ENCODE peak calls at places on chromosomes 5 and 9, in ten cellular contexts. C is lower lobe of right lung; O is heart right ventricle; E is naive thymus-derived CD4-positive, alpha-beta T cell; S is mucosa of descending colon; B is IMR-90; L is ovary; V is CD4-positive, CD25-positive, alpha-beta regulatory T cell; I is prostate gland; Q is Peyer's patch. R is an unnamed sample. For H3K4me1, the result is how much of the 10 kb centered on the place peaks cover.

GRCh38 chr5:52867809-52868208 is 80.1 kb downstream of the ITGA1 start:
- DNase-seq in C (no peak), O (no peak), E (no peak), S (no peak), B (peak), L (no peak), V (no peak), I (no peak), Q (no peak), R (no peak)

GRCh38 chr9:34454571-34455065 is 3.8 kb downstream of the FAM219A start:
- DNase-seq in C (no peak), O (peak), E (no peak), S (no peak), B (peak), L (no peak), V (no peak), I (no peak), Q (no peak), R (no peak)

GRCh38 chr5:16808936-16809815 is 126.9 kb downstream of the MYO10 start:
- DNase-seq in C (no peak), O (no peak), E (no peak), S (no peak), B (no peak), L (no peak), V (no peak), I (no peak), Q (no peak), R (no peak)

GRCh38 chr5:165805756-165806155 is 2300.3 kb downstream of the MAT2B start:
- DNase-seq in C (no peak), O (no peak), E (no peak), S (peak), B (no peak), L (no peak), V (no peak), I (no peak), Q (no peak), R (no peak)

GRCh38 chr5:62385136-62385535 is 18.6 kb downstream of the DIMT1 start:
- DNase-seq in C (no peak), O (no peak), E (no peak), S (no peak), B (no peak), L (no peak), V (no peak), I (no peak), Q (no peak), R (no peak)

GRCh38 chr5:169641253-169641652 is 4.2 kb downstream of the DOCK2 start:
- DNase-seq in C (no peak), O (no peak), E (no peak), S (no peak), B (peak), L (no peak), V (no peak), I (no peak), Q (no peak), R (no peak)

GRCh38 chr9:14511452-14511851 is 181.8 kb downstream of the ZDHHC21 start:
- DNase-seq in C (no peak), O (no peak), E (no peak), S (no peak), B (no peak), L (no peak), V (no peak), I (no peak), Q (no peak), R (no peak)

GRCh38 chr5:135489466-135490244 is 37.5 kb upstream of the TIFAB start:
- DNase-seq in C (no peak), O (no peak), E (no peak), S (no peak), B (no peak), L (no peak), V (no peak), I (no peak), Q (no peak), R (no peak)

GRCh38 chr5:171269717-171270116 is 39.3 kb upstream of the TLX3 start:
- DNase-seq in C (no peak), O (no peak), E (no peak), S (no peak), B (peak), L (no peak), V (no peak), I (no peak), Q (no peak), R (no peak)

GRCh38 chr5:39599721-39600431 is 175.1 kb upstream of the DAB2 start:
- DNase-seq in C (no peak), O (no peak), E (no peak), S (peak), B (peak), L (no peak), V (no peak), I (no peak), Q (no peak), R (no peak)

GRCh38 chr5:42377496-42377895 is 45.7 kb upstream of the GHR start:
- DNase-seq in C (no peak), O (no peak), E (no peak), S (no peak), B (no peak), L (no peak), V (no peak), I (no peak), Q (no peak), R (no peak)

GRCh38 chr5:14557203-14557725 is 24.3 kb upstream of the OTULINL start:
- DNase-seq in C (no peak), O (peak), E (no peak), S (peak), B (no peak), L (no peak), V (no peak), I (no peak), Q (no peak), R (no peak)

GRCh38 chr5:32346869-32347268 is 34.1 kb upstream of the MTMR12 start:
- DNase-seq in C (no peak), O (no peak), E (no peak), S (no peak), B (no peak), L (no peak), V (no peak), I (no peak), Q (no peak), R (no peak)
- H3K4me3 ChIP-seq in C (no peak), O (no peak), E (no peak), S (no peak), B (no peak), L (no peak), V (no peak), I (no peak), Q (no peak), R (no peak)

DNA sequence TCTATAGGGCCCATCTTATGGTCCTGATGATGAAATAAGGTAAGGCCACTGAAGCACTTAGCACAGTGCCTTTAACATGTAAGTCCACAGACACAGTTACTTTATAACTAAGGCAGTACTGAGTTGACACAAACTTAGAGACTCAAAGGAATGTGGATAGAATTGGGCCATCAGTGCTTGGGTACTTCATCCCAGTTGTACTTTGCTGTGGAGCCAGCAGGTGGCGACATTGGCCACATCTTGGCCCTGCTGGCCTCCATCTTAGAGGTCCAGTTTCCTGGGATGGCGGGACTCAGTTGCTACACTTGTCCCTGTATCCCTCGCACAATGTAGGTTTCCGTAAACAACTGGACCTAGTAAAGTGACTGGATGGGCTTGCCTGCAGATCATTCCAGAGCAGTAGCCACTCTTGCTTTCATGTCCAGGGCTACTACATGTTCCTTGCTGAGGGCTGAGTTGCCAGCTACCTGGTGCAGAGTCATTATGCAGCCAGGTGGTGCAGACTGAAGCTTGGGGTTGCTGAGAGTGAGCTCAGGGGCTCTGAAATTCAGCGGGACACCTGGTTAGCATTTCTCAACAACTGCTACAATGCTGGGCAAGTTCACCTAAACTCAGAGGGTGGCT is 10.6 kb downstream of the MTAP start:
- DNase-seq in C (peak), O (peak), E (peak), S (peak), B (peak), L (peak), V (peak), I (peak), Q (peak), R (peak)
- H3K4me1 ChIP-seq in C (under half), O (under half), E (under half), S (under half), B (under half), L (under half), V (under half), I (under half), Q (under half), R (under half)

GRCh38 chr5:141958773-141959172 is 771 bp upstream of the PCDH12 start:
- DNase-seq in C (no peak), O (peak), E (no peak), S (no peak), B (peak), L (no peak), V (no peak), I (no peak), Q (no peak), R (no peak)

GRCh38 chr5:141960018-141960417 is 2.0 kb upstream of the PCDH12 start:
- DNase-seq in C (no peak), O (no peak), E (no peak), S (no peak), B (no peak), L (no peak), V (no peak), I (no peak), Q (no peak), R (no peak)

GRCh38 chr5:141960449-141961323 is 2.7 kb upstream of the PCDH12 start:
- DNase-seq in C (peak), O (peak), E (peak), S (peak), B (peak), L (peak), V (peak), I (peak), Q (peak), R (peak)

GRCh38 chr5:141963706-141964105 is 5.2 kb upstream of the RNF14 start:
- DNase-seq in C (no peak), O (no peak), E (no peak), S (no peak), B (no peak), L (no peak), V (no peak), I (no peak), Q (no peak), R (no peak)

DNA sequence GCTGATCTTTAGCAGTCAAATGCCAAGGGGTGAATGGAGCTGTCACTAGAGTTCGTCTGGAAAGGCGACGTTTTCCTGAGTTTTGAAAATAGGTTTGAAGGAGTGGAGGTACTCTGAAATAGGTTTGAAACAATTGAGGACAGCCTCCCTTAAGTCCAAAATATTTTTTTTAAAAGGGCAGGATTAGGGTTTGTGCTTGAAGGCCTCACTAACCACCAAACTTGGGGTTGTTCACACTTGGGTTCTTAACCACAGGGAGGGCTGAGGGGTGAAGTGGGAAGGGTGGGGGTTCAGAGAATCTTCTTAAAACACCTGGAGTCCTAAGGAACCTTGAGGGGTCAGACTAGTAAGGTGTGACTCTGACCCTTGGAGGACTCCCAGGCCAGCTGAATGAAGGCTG is 3.5 kb upstream of the PCDH12 start:
- DNase-seq in C (no peak), O (no peak), E (no peak), S (no peak), B (no peak), L (no peak), V (no peak), I (no peak), Q (no peak), R (no peak)
- H3K4me3 ChIP-seq in C (no peak), O (no peak), E (peak), S (no peak), B (no peak), L (no peak), V (peak), I (no peak), Q (no peak), R (no peak)

GRCh38 chr5:55030220-55030619 is 6.2 kb downstream of the GZMK start:
- DNase-seq in C (no peak), O (no peak), E (no peak), S (no peak), B (no peak), L (no peak), V (no peak), I (no peak), Q (no peak), R (no peak)
- H3K4me1 ChIP-seq in C (under half), O (under half), E (under half), S (under half), B (under half), L (under half), V (under half), I (under half), Q (under half), R (under half)

GRCh38 chr5:177131711-177132503 is 1.7 kb upstream of the NSD1 start:
- DNase-seq in C (peak), O (no peak), E (no peak), S (peak), B (no peak), L (peak), V (no peak), I (no peak), Q (no peak), R (no peak)
- H3K4me3 ChIP-seq in C (peak), O (peak), E (no peak), S (no peak), B (no peak), L (peak), V (no peak), I (peak), Q (peak), R (no peak)

DNA sequence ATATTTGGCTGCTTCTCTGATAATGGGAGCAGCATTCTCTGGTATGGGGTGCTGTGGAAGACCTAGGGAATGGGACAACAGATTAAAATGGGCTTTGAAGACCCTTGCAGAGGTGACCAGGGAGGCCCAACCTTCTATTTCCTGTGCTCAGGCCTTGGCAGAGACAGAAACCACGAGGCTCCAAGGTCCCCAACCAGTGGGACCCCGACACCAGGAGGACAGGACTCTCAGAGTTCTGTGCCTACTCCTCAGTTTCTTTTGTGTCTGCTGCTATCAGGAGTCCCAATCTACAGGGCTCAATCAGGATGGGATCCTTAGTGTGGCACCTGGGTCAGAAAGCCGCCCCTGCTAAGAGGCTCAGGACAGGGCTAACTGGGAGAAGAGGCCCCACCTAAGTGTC is 29.4 kb downstream of the CSF2 start:
- DNase-seq in C (no peak), O (no peak), E (no peak), S (no peak), B (no peak), L (no peak), V (no peak), I (no peak), Q (no peak), R (no peak)
- H3K4me1 ChIP-seq in C (under half), O (under half), E (half or more), S (under half), B (under half), L (under half), V (half or more), I (under half), Q (under half), R (under half)

DNA sequence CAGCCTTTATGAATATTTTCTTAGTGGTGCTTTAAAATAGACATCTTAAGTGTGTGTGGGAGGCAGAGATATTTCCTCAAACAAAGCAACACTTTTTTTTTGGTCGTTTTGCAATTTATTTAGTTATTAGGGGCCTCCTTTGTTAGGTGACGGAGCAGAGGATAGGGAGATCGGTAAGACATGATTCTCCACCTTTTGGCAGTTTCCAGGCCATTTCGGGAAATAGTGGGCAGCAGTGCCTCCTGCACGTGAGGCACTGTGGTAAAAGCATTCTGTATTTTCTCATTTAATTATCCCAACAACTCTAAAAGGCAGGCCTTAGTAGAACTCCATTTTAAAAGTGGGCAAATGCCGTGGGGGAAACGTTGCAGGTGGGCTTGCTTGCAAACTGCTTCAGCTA is 1.9 kb downstream of the OCLN start:
- DNase-seq in C (no peak), O (no peak), E (no peak), S (no peak), B (no peak), L (no peak), V (no peak), I (no peak), Q (no peak), R (no peak)
- H3K4me3 ChIP-seq in C (peak), O (no peak), E (no peak), S (no peak), B (no peak), L (no peak), V (no peak), I (no peak), Q (no peak), R (peak)

GRCh38 chr9:93183106-93183662 is 755 bp upstream of the WNK2 start:
- DNase-seq in C (no peak), O (no peak), E (no peak), S (no peak), B (no peak), L (no peak), V (no peak), I (no peak), Q (no peak), R (no peak)

GRCh38 chr9:93186151-93186715 is 2.3 kb downstream of the WNK2 start:
- DNase-seq in C (no peak), O (no peak), E (no peak), S (peak), B (no peak), L (no peak), V (no peak), I (peak), Q (no peak), R (no peak)

GRCh38 chr9:93183663-93184438 is at the start of gene WNK2:
- DNase-seq in C (no peak), O (no peak), E (peak), S (peak), B (no peak), L (no peak), V (peak), I (peak), Q (no peak), R (no peak)

GRCh38 chr9:93185261-93186150 is 1.6 kb downstream of the WNK2 start:
- DNase-seq in C (no peak), O (no peak), E (no peak), S (peak), B (no peak), L (no peak), V (no peak), I (no peak), Q (no peak), R (no peak)

GRCh38 chr9:93184439-93185221 is 691 bp downstream of the WNK2 start:
- DNase-seq in C (no peak), O (no peak), E (no peak), S (peak), B (no peak), L (no peak), V (no peak), I (no peak), Q (no peak), R (peak)
- H3K4me1 ChIP-seq in C (under half), O (under half), E (under half), S (under half), B (under half), L (under half), V (under half), I (under half), Q (under half), R (under half)